ENCODE peak calls at places on chromosomes 2 and 18, in six cellular contexts. One of them, this sample, is unnamed.

GRCh38 chr2:113282747-113283533 is 4.2 kb upstream of the PAX8 start:
- DNase-seq in choroid plexus epithelial cell: peak
- DNase-seq in HFFc6: no peak
- DNase-seq in A549: peak
- DNase-seq in psoas muscle: peak
- DNase-seq in pancreas: peak
- DNase-seq in this sample: peak

GRCh38 chr2:201132518-201132917 is 16.6 kb downstream of the CFLAR start:
- DNase-seq in choroid plexus epithelial cell: no peak
- DNase-seq in HFFc6: no peak
- DNase-seq in A549: no peak
- DNase-seq in psoas muscle: no peak
- DNase-seq in pancreas: no peak
- DNase-seq in this sample: no peak

GRCh38 chr2:65452150-65452895 is 19.9 kb upstream of the SPRED2 start:
- DNase-seq in choroid plexus epithelial cell: no peak
- DNase-seq in HFFc6: no peak
- DNase-seq in A549: no peak
- DNase-seq in psoas muscle: no peak
- DNase-seq in pancreas: no peak
- DNase-seq in this sample: no peak

GRCh38 chr18:44682871-44683221 is 2.2 kb downstream of the SETBP1 start:
- DNase-seq in choroid plexus epithelial cell: no peak
- DNase-seq in HFFc6: no peak
- DNase-seq in A549: no peak
- DNase-seq in psoas muscle: no peak
- DNase-seq in pancreas: peak
- DNase-seq in this sample: no peak

GRCh38 chr2:240131296-240131695 is 4.8 kb downstream of the COPS9 start:
- DNase-seq in choroid plexus epithelial cell: no peak
- DNase-seq in HFFc6: no peak
- DNase-seq in A549: no peak
- DNase-seq in psoas muscle: peak
- DNase-seq in pancreas: no peak
- DNase-seq in this sample: no peak

GRCh38 chr2:215171151-215171550 is 32.7 kb upstream of the ABCA12 start:
- DNase-seq in choroid plexus epithelial cell: peak
- DNase-seq in HFFc6: no peak
- DNase-seq in A549: no peak
- DNase-seq in psoas muscle: no peak
- DNase-seq in pancreas: no peak
- DNase-seq in this sample: peak

GRCh38 chr2:74555610-74556103 is 1.1 kb downstream of the DOK1 start:
- DNase-seq in choroid plexus epithelial cell: no peak
- DNase-seq in HFFc6: no peak
- DNase-seq in A549: no peak
- DNase-seq in psoas muscle: no peak
- DNase-seq in pancreas: no peak
- DNase-seq in this sample: no peak

GRCh38 chr18:26356045-26356785 is 130.0 kb downstream of the TAF4B start:
- DNase-seq in choroid plexus epithelial cell: no peak
- DNase-seq in HFFc6: no peak
- DNase-seq in A549: no peak
- DNase-seq in psoas muscle: no peak
- DNase-seq in pancreas: no peak
- DNase-seq in this sample: no peak

GRCh38 chr18:76491801-76492668 is 3.0 kb downstream of the ZNF516 start:
- DNase-seq in choroid plexus epithelial cell: peak
- DNase-seq in HFFc6: no peak
- DNase-seq in A549: peak
- DNase-seq in psoas muscle: peak
- DNase-seq in pancreas: peak
- DNase-seq in this sample: no peak

GRCh38 chr2:174778479-174778962 is 14.2 kb upstream of the CHRNA1 start:
- DNase-seq in choroid plexus epithelial cell: peak
- DNase-seq in HFFc6: peak
- DNase-seq in A549: no peak
- DNase-seq in psoas muscle: no peak
- DNase-seq in pancreas: no peak
- DNase-seq in this sample: peak

GRCh38 chr18:56083889-56084288 is 495.9 kb upstream of the TCF4 start:
- DNase-seq in choroid plexus epithelial cell: no peak
- DNase-seq in HFFc6: no peak
- DNase-seq in A549: no peak
- DNase-seq in psoas muscle: no peak
- DNase-seq in pancreas: no peak
- DNase-seq in this sample: no peak

GRCh38 chr2:235679471-235679870 is 185.6 kb downstream of the AGAP1 start:
- DNase-seq in choroid plexus epithelial cell: no peak
- DNase-seq in HFFc6: no peak
- DNase-seq in A549: no peak
- DNase-seq in psoas muscle: no peak
- DNase-seq in pancreas: no peak
- DNase-seq in this sample: no peak

GRCh38 chr2:10079192-10079930 is 850 bp downstream of the CYS1 start:
- DNase-seq in choroid plexus epithelial cell: peak
- DNase-seq in HFFc6: peak
- DNase-seq in A549: peak
- DNase-seq in psoas muscle: peak
- DNase-seq in pancreas: peak
- DNase-seq in this sample: peak

GRCh38 chr2:84881581-84882414 is 914 bp upstream of the TRABD2A start:
- DNase-seq in choroid plexus epithelial cell: peak
- DNase-seq in HFFc6: peak
- DNase-seq in A549: peak
- DNase-seq in psoas muscle: peak
- DNase-seq in pancreas: peak
- DNase-seq in this sample: peak

GRCh38 chr2:174149530-174149929 is 98.8 kb downstream of the OLA1 start:
- DNase-seq in choroid plexus epithelial cell: no peak
- DNase-seq in HFFc6: no peak
- DNase-seq in A549: no peak
- DNase-seq in psoas muscle: no peak
- DNase-seq in pancreas: no peak
- DNase-seq in this sample: no peak

GRCh38 chr2:70450641-70451250 is 102.9 kb downstream of the TGFA start:
- DNase-seq in choroid plexus epithelial cell: no peak
- DNase-seq in HFFc6: no peak
- DNase-seq in A549: no peak
- DNase-seq in psoas muscle: no peak
- DNase-seq in pancreas: no peak
- DNase-seq in this sample: no peak

GRCh38 chr2:70442301-70443077 is 111.1 kb downstream of the TGFA start:
- DNase-seq in choroid plexus epithelial cell: peak
- DNase-seq in HFFc6: no peak
- DNase-seq in A549: no peak
- DNase-seq in psoas muscle: no peak
- DNase-seq in pancreas: no peak
- DNase-seq in this sample: no peak

GRCh38 chr2:70443078-70443465 is 110.6 kb downstream of the TGFA start:
- DNase-seq in choroid plexus epithelial cell: no peak
- DNase-seq in HFFc6: no peak
- DNase-seq in A549: no peak
- DNase-seq in psoas muscle: no peak
- DNase-seq in pancreas: no peak
- DNase-seq in this sample: no peak

GRCh38 chr2:70443726-70444125 is 109.9 kb downstream of the TGFA start:
- DNase-seq in choroid plexus epithelial cell: no peak
- DNase-seq in HFFc6: no peak
- DNase-seq in A549: no peak
- DNase-seq in psoas muscle: no peak
- DNase-seq in pancreas: no peak
- DNase-seq in this sample: no peak

DNA sequence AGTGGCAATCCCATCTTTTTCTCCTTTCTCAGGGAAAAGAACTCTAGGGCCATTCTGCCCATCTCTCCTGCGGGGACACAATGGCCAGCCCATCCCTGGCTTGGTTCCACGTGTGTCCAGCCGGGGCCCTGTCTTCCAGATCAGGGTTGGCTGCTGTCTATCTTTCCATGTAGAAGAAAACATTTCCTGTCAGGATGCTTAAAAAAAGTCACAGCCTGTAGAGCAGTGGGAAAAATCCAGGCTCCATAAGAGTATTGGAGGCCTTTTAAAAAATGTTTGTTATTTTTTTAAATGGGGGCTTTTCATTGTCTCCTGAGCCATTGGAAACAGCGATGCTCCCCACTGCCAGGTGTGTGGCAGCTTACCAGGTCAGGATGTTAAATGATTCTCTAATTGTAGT is 105.6 kb downstream of the TGFA start:
- DNase-seq in choroid plexus epithelial cell: no peak
- DNase-seq in HFFc6: no peak
- DNase-seq in A549: no peak
- DNase-seq in psoas muscle: no peak
- DNase-seq in pancreas: no peak
- DNase-seq in this sample: no peak
- TF ChIP-seq CTCF in choroid plexus epithelial cell: no peak
- TF ChIP-seq CTCF in HFFc6: no peak
- TF ChIP-seq CTCF in A549: no peak
- TF ChIP-seq CTCF in psoas muscle: no peak
- TF ChIP-seq CTCF in pancreas: no peak
- TF ChIP-seq CTCF in this sample: no peak

GRCh38 chr2:213188971-213189899 is 37.8 kb upstream of the IKZF2 start:
- DNase-seq in choroid plexus epithelial cell: peak
- DNase-seq in HFFc6: peak
- DNase-seq in A549: no peak
- DNase-seq in psoas muscle: no peak
- DNase-seq in pancreas: no peak
- DNase-seq in this sample: peak

GRCh38 chr2:213185147-213185822 is 33.9 kb upstream of the IKZF2 start:
- DNase-seq in choroid plexus epithelial cell: no peak
- DNase-seq in HFFc6: no peak
- DNase-seq in A549: no peak
- DNase-seq in psoas muscle: no peak
- DNase-seq in pancreas: no peak
- DNase-seq in this sample: no peak

GRCh38 chr2:213188533-213188867 is 37.1 kb upstream of the IKZF2 start:
- DNase-seq in choroid plexus epithelial cell: no peak
- DNase-seq in HFFc6: no peak
- DNase-seq in A549: no peak
- DNase-seq in psoas muscle: no peak
- DNase-seq in pancreas: no peak
- DNase-seq in this sample: no peak

GRCh38 chr2:213187833-213188532 is 36.6 kb upstream of the IKZF2 start:
- DNase-seq in choroid plexus epithelial cell: peak
- DNase-seq in HFFc6: peak
- DNase-seq in A549: peak
- DNase-seq in psoas muscle: no peak
- DNase-seq in pancreas: no peak
- DNase-seq in this sample: no peak

GRCh38 chr2:213187386-213187785 is 36.0 kb upstream of the IKZF2 start:
- DNase-seq in choroid plexus epithelial cell: peak
- DNase-seq in HFFc6: no peak
- DNase-seq in A549: no peak
- DNase-seq in psoas muscle: no peak
- DNase-seq in pancreas: no peak
- DNase-seq in this sample: no peak
- TF ChIP-seq CTCF in choroid plexus epithelial cell: no peak
- TF ChIP-seq CTCF in HFFc6: no peak
- TF ChIP-seq CTCF in A549: no peak
- TF ChIP-seq CTCF in psoas muscle: no peak
- TF ChIP-seq CTCF in pancreas: no peak
- TF ChIP-seq CTCF in this sample: no peak

GRCh38 chr18:9571546-9571945 is 42.8 kb downstream of the PPP4R1 start:
- DNase-seq in choroid plexus epithelial cell: no peak
- DNase-seq in HFFc6: no peak
- DNase-seq in A549: no peak
- DNase-seq in psoas muscle: no peak
- DNase-seq in pancreas: no peak
- DNase-seq in this sample: no peak

GRCh38 chr18:9577361-9577760 is 37.0 kb downstream of the PPP4R1 start:
- DNase-seq in choroid plexus epithelial cell: peak
- DNase-seq in HFFc6: no peak
- DNase-seq in A549: peak
- DNase-seq in psoas muscle: no peak
- DNase-seq in pancreas: no peak
- DNase-seq in this sample: peak

GRCh38 chr18:9578306-9578705 is 36.1 kb downstream of the PPP4R1 start:
- DNase-seq in choroid plexus epithelial cell: no peak
- DNase-seq in HFFc6: peak
- DNase-seq in A549: no peak
- DNase-seq in psoas muscle: no peak
- DNase-seq in pancreas: no peak
- DNase-seq in this sample: no peak

GRCh38 chr18:9574473-9575115 is 39.8 kb downstream of the PPP4R1 start:
- DNase-seq in choroid plexus epithelial cell: no peak
- DNase-seq in HFFc6: no peak
- DNase-seq in A549: no peak
- DNase-seq in psoas muscle: no peak
- DNase-seq in pancreas: no peak
- DNase-seq in this sample: no peak

DNA sequence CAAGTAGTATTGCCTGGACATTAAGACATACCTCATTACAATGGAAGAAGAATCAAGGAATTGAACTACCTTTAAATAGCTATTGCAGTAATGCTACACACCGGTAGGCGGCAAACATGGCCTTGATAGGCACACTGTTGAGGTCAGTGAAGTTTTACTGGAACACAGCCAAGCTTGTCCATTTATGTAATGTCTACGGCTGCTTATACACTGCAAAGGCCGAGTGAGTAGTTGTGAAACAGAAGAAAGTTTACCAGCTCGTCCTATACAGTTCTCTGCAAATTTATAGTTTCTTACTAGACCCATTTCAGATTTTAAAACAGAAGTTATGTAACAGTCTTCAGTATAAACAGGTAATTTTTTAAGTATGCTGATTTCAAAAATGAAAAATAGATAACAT is 38.8 kb downstream of the PPP4R1 start:
- DNase-seq in choroid plexus epithelial cell: peak
- DNase-seq in HFFc6: peak
- DNase-seq in A549: peak
- DNase-seq in psoas muscle: peak
- DNase-seq in pancreas: peak
- DNase-seq in this sample: peak
- TF ChIP-seq CTCF in choroid plexus epithelial cell: peak
- TF ChIP-seq CTCF in HFFc6: peak
- TF ChIP-seq CTCF in A549: peak
- TF ChIP-seq CTCF in psoas muscle: peak
- TF ChIP-seq CTCF in pancreas: peak
- TF ChIP-seq CTCF in this sample: peak

DNA sequence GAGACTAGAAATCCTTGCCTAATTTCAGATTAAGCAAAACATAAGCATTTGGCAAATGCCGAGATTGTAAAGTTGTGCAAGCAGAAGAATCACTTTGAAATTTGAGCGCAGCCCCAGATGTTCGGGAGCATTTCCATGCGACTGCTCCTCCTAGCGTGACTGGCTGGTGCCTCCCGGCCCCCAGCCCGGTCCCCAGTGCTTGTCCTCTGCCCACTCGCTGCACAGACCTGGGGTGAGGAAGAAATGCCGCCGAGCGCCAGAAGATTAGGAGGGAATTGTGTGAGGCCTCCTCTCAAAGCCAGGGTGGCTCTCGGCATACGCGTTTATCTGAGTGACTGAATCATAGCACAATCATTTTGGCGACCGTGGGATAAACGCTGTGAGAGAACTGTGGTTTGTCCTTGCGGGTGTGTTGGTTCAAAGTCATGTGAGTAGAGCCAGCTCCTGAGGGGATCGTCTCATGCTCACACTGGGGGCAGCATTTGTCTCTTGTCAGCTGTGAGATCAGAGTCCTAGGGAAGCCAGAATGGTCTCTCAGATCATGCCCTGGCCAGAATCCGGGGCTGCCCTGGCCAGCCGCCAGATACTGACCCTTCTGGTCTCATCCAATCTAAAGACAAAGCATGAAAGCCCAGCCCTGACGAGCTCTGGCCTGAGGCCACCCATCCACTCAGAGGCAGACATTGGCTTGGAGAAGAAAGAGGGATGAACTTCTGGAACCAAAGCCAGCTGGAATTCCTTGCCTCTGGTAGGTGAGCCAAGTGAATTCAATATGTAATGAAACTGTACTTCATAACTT is 189.3 kb downstream of the SH3RF3 start:
- DNase-seq in choroid plexus epithelial cell: peak
- DNase-seq in HFFc6: peak
- DNase-seq in A549: no peak
- DNase-seq in psoas muscle: peak
- DNase-seq in pancreas: peak
- DNase-seq in this sample: peak
- TF ChIP-seq CTCF in choroid plexus epithelial cell: peak
- TF ChIP-seq CTCF in HFFc6: peak
- TF ChIP-seq CTCF in A549: no peak
- TF ChIP-seq CTCF in psoas muscle: peak
- TF ChIP-seq CTCF in pancreas: no peak
- TF ChIP-seq CTCF in this sample: peak